ENCODE peak calls at places on chromosome 15, in ten cellular contexts. J, A, G, S, R, Z, U, Q, X and F are unnamed samples.

GRCh38 chr15:85473455-85473854 is 93.1 kb downstream of the AKAP13 start:
- DNase-seq in J (no peak), A (no peak), G (no peak), S (peak; percentile 83), R (no peak), Z (no peak), U (no peak), Q (peak; percentile 91), X (no peak), F (no peak)

GRCh38 chr15:77118787-77119410 is 48.0 kb upstream of the TSPAN3 start:
- DNase-seq in J (peak; percentile 64), A (no peak), G (peak; percentile 31), S (peak; percentile 82), R (no peak), Z (peak; percentile 64), U (peak; percentile 15), Q (peak; percentile 38), X (peak; percentile 42), F (peak; percentile 79)

GRCh38 chr15:63870403-63871209 is 36.9 kb upstream of the HERC1 start:
- DNase-seq in J (no peak), A (no peak), G (no peak), S (peak; percentile 91), R (no peak), Z (peak; percentile 44), U (peak; percentile 59), Q (no peak), X (no peak), F (peak; percentile 75)

GRCh38 chr15:92809880-92810361 is 90.2 kb upstream of the CHD2 start:
- DNase-seq in J (peak; percentile 61), A (no peak), G (peak; percentile 43), S (peak; percentile 66), R (peak; percentile 27), Z (no peak), U (no peak), Q (no peak), X (peak; percentile 50), F (no peak)

GRCh38 chr15:20355256-20355868 is 186.2 kb downstream of the GOLGA6L6 start:
- DNase-seq in J (no peak), A (no peak), G (no peak), S (no peak), R (no peak), Z (no peak), U (no peak), Q (no peak), X (no peak), F (no peak)

GRCh38 chr15:63712828-63713520 is 115.8 kb downstream of the FBXL22 start:
- DNase-seq in J (no peak), A (no peak), G (no peak), S (no peak), R (no peak), Z (no peak), U (no peak), Q (no peak), X (no peak), F (no peak)

GRCh38 chr15:62920569-62921502 is 121.7 kb upstream of the TPM1 start:
- DNase-seq in J (no peak), A (no peak), G (no peak), S (peak; percentile 85), R (no peak), Z (no peak), U (no peak), Q (no peak), X (no peak), F (no peak)

GRCh38 chr15:79811406-79812405 is 85.1 kb downstream of the MTHFS start:
- DNase-seq in J (no peak), A (no peak), G (peak; percentile 9), S (peak; percentile 53), R (no peak), Z (no peak), U (no peak), Q (no peak), X (peak; percentile 86), F (no peak)

GRCh38 chr15:68608206-68608843 is 29.5 kb downstream of the CORO2B start:
- DNase-seq in J (no peak), A (no peak), G (peak; percentile 53), S (peak; percentile 33), R (no peak), Z (no peak), U (no peak), Q (no peak), X (no peak), F (peak; percentile 67)

GRCh38 chr15:83928392-83928734 is 274.4 kb downstream of the ADAMTSL3 start:
- DNase-seq in J (no peak), A (no peak), G (no peak), S (no peak), R (no peak), Z (no peak), U (no peak), Q (no peak), X (no peak), F (no peak)

GRCh38 chr15:52281085-52282035 is 14.2 kb downstream of the MYO5C start:
- DNase-seq in J (no peak), A (no peak), G (no peak), S (no peak), R (no peak), Z (no peak), U (no peak), Q (no peak), X (no peak), F (no peak)

GRCh38 chr15:40789999-40790398 is 16.9 kb upstream of the ZFYVE19 start:
- DNase-seq in J (no peak), A (no peak), G (no peak), S (no peak), R (no peak), Z (no peak), U (no peak), Q (peak; percentile 55), X (no peak), F (no peak)

GRCh38 chr15:78790027-78790426 is 21.2 kb downstream of the ADAMTS7 start:
- DNase-seq in J (no peak), A (no peak), G (no peak), S (peak; percentile 11), R (no peak), Z (no peak), U (no peak), Q (no peak), X (no peak), F (no peak)

GRCh38 chr15:101346928-101347327 is 51.9 kb upstream of the SNRPA1 start:
- DNase-seq in J (no peak), A (no peak), G (no peak), S (no peak), R (no peak), Z (no peak), U (no peak), Q (no peak), X (no peak), F (no peak)

GRCh38 chr15:70526221-70526973 is 237.0 kb downstream of the UACA start:
- DNase-seq in J (peak; percentile 24), A (no peak), G (no peak), S (peak; percentile 90), R (no peak), Z (peak; percentile 85), U (peak; percentile 15), Q (no peak), X (peak; percentile 89), F (no peak)

GRCh38 chr15:25947336-25948080 is 84.4 kb upstream of the ATP10A start:
- DNase-seq in J (no peak), A (no peak), G (peak; percentile 4), S (peak; percentile 68), R (no peak), Z (no peak), U (no peak), Q (peak; percentile 77), X (no peak), F (no peak)

GRCh38 chr15:34223904-34224596 is 766 bp upstream of the EMC4 start:
- DNase-seq in J (no peak), A (no peak), G (no peak), S (no peak), R (no peak), Z (peak; percentile 35), U (no peak), Q (peak; percentile 17), X (no peak), F (no peak)

GRCh38 chr15:101664303-101664913 is 12.2 kb upstream of the TM2D3 start:
- DNase-seq in J (no peak), A (no peak), G (no peak), S (peak; percentile 41), R (no peak), Z (peak; percentile 54), U (no peak), Q (peak; percentile 40), X (no peak), F (peak; percentile 40)

GRCh38 chr15:89673162-89673506 is 6.0 kb downstream of the PLIN1 start:
- DNase-seq in J (peak; percentile 52), A (no peak), G (no peak), S (peak; percentile 18), R (peak; percentile 6), Z (peak; percentile 76), U (no peak), Q (peak; percentile 53), X (no peak), F (peak; percentile 49)

GRCh38 chr15:40217166-40217785 is 21.6 kb upstream of the PAK6 start:
- DNase-seq in J (peak; percentile 62), A (peak; percentile 19), G (peak; percentile 2), S (peak; percentile 78), R (no peak), Z (peak; percentile 38), U (no peak), Q (peak; percentile 61), X (peak; percentile 81), F (peak; percentile 77)

GRCh38 chr15:78438595-78439285 is 724 bp downstream of the IREB2 start:
- DNase-seq in J (peak; percentile 41), A (no peak), G (no peak), S (peak; percentile 49), R (peak; percentile 18), Z (peak; percentile 43), U (no peak), Q (peak; percentile 33), X (peak; percentile 21), F (no peak)

GRCh38 chr15:35000511-35000910 is 12.4 kb upstream of the ZNF770 start:
- DNase-seq in J (no peak), A (no peak), G (no peak), S (peak; percentile 55), R (no peak), Z (peak; percentile 59), U (peak; percentile 77), Q (no peak), X (no peak), F (no peak)

GRCh38 chr15:70817266-70817665 is 36.7 kb downstream of the LARP6 start:
- DNase-seq in J (no peak), A (no peak), G (no peak), S (no peak), R (no peak), Z (no peak), U (no peak), Q (no peak), X (no peak), F (no peak)

GRCh38 chr15:98914626-98915025 is 93.0 kb downstream of the PGPEP1L start:
- DNase-seq in J (no peak), A (no peak), G (no peak), S (peak; percentile 99), R (no peak), Z (no peak), U (peak; percentile 19), Q (no peak), X (peak; percentile 46), F (no peak)

GRCh38 chr15:42419369-42419768 is 60.1 kb downstream of the CAPN3 start:
- DNase-seq in J (no peak), A (no peak), G (no peak), S (no peak), R (no peak), Z (no peak), U (no peak), Q (no peak), X (no peak), F (no peak)

GRCh38 chr15:40991355-40991754 is 38.1 kb downstream of the CHAC1 start:
- DNase-seq in J (no peak), A (no peak), G (no peak), S (no peak), R (no peak), Z (no peak), U (no peak), Q (peak; percentile 21), X (no peak), F (no peak)